ENCODE peak calls at places on chromosomes 2 and 18, in four cellular contexts. P is choroid plexus epithelial cell; J is AG09309; I is activated CD8-positive, alpha-beta T cell treated with anti-CD3 and anti-CD28 coated beads for 36 hours. G is an unnamed sample.

GRCh38 chr2:241506793-241507429 is 1.5 kb downstream of the STK25 start:
- DNase-seq in P (no peak), J (no peak), I (no peak), G (no peak)

GRCh38 chr2:86194751-86195054 is 559 bp downstream of the IMMT start:
- DNase-seq in P (no peak), J (no peak), I (no peak), G (no peak)

GRCh38 chr2:109176489-109176888 is 47.5 kb downstream of the SH3RF3 start:
- DNase-seq in P (no peak), J (no peak), I (no peak), G (no peak)

GRCh38 chr2:239397856-239398470 is 2.9 kb downstream of the HDAC4 start:
- DNase-seq in P (no peak), J (no peak), I (no peak), G (no peak)

GRCh38 chr2:72846171-72847095 is 20.6 kb upstream of the EXOC6B start:
- DNase-seq in P (no peak), J (no peak), I (no peak), G (no peak)

GRCh38 chr2:163471947-163472346 is 263.9 kb downstream of the FIGN start:
- DNase-seq in P (peak; percentile 79), J (no peak), I (no peak), G (no peak)

GRCh38 chr2:181678744-181679543 is 1.4 kb downstream of the NEUROD1 start:
- DNase-seq in P (no peak), J (no peak), I (no peak), G (no peak)

GRCh38 chr2:192286093-192286701 is 91.5 kb upstream of the TMEFF2 start:
- DNase-seq in P (peak; percentile 83), J (peak; percentile 28), I (no peak), G (no peak)

GRCh38 chr2:89763581-89764485 is 1072.4 kb downstream of the RPIA start:
- DNase-seq in P (no peak), J (no peak), I (no peak), G (no peak)

GRCh38 chr2:39516347-39517101 is 79.4 kb upstream of the MAP4K3 start:
- DNase-seq in P (peak; percentile 84), J (no peak), I (no peak), G (peak; percentile 21)

GRCh38 chr2:147451902-147452515 is 392.8 kb upstream of the ACVR2A start:
- DNase-seq in P (no peak), J (no peak), I (no peak), G (no peak)
- TF ChIP-seq CTCF in P (no peak), J (no peak), I (no peak), G (no peak)

GRCh38 chr2:862356-862687 is 88.3 kb upstream of the SNTG2 start:
- DNase-seq in P (no peak), J (no peak), I (no peak), G (no peak)

GRCh38 chr2:864501-865106 is 86.0 kb upstream of the SNTG2 start:
- DNase-seq in P (no peak), J (no peak), I (no peak), G (no peak)

GRCh38 chr2:863732-864450 is 86.8 kb upstream of the SNTG2 start:
- DNase-seq in P (no peak), J (no peak), I (no peak), G (no peak)

GRCh38 chr2:861655-862355 is 88.8 kb upstream of the SNTG2 start:
- DNase-seq in P (no peak), J (no peak), I (no peak), G (no peak)

DNA sequence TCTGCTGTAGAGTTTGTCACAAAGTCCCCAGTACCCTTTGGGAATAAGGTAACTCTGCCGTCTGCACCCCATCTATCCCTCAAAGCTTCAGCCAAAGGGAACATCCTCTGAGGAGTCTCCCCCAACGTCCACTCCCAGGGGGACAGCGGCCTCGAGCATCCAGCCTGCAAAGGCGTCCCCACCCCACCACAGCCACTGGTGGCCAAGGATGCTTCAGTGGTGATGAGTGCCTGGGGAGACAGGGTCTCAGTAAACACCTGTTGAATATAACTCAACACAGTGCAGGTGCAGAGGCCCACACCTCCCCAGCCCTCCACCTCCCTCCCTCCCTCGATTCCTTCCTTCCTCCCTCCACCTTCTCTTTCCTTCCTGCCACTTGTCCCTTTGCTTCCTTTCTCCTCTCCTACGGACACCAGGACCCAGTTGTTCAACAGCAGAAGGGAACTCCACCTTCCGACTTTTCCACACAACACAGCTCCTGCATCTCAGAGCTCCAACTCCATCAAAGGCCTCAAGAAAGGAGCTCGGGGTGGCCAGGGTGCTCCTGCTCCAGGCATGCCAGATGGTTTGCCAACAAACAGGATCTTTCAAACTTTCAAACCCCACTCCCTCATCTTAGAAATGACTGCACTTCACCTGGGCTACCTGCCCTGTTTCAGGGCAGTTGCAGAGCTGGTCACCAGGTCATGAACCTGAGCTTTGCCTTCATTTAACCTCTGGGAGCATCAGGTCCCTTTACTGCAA is 87.8 kb upstream of the SNTG2 start:
- DNase-seq in P (no peak), J (no peak), I (no peak), G (no peak)
- TF ChIP-seq CTCF in P (no peak), J (no peak), I (no peak), G (no peak)

DNA sequence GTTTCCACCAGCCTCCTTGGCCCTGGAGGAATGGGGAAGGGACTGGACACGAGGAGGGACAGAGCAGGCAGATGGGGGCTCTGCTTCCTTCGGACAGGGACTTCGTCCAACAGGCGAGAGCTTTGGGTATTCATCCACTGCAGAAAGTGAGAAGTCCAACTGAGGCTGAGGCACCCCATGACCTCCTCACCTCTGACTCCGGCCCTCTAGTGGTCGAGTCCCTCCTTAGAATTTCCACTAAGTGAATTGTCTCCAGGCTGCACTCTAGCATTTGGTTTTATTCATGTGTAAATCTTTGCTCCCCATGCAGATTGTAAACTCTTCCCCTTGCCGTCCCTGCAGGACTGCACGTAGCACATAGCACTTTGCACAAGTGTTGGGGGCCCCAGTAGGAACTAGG is 75.6 kb downstream of the TMEM247 start:
- DNase-seq in P (no peak), J (no peak), I (peak; percentile 55), G (peak; percentile 30)
- TF ChIP-seq CTCF in P (peak; percentile 45), J (peak; percentile 41), I (peak; percentile 69), G (peak; percentile 65)

DNA sequence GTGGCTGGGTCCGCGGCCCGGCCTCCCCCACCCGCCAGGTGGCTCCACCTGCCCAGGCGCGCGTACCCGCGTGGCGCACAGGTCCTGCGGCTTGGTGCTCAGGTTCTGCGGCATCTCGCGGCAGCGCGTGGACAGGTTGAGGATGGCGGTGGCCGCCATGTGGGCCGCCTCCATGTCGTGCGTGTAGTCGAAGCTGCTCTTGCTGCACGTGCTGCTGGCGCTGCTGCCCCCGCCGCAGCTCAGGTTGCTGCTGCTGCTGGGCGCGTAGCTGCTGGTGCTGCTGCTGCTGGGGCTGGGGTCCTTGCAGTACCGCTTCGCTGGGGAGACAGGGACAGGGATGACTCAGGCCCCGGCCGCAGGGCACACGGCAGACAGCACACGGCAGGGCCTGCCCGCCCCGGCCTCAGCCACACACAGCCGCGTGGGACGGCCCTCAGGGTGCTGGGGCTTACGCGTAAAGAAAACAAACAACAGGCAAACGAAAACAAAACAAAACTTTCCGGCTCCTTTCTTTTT is 147.7 kb upstream of the PXDN start:
- DNase-seq in P (no peak), J (no peak), I (no peak), G (no peak)
- TF ChIP-seq CTCF in P (no peak), J (no peak), I (no peak), G (no peak)

GRCh38 chr18:54233228-54233625 is 8.8 kb upstream of the MBD2 start:
- DNase-seq in P (no peak), J (no peak), I (no peak), G (no peak)
- TF ChIP-seq CTCF in P (no peak), J (no peak), I (no peak), G (no peak)

GRCh38 chr2:62197017-62197586 is 1.2 kb downstream of the B3GNT2 start:
- DNase-seq in P (no peak), J (no peak), I (peak; percentile 72), G (peak; percentile 44)
- TF ChIP-seq CTCF in P (no peak), J (peak; percentile 8), I (no peak), G (no peak)

DNA sequence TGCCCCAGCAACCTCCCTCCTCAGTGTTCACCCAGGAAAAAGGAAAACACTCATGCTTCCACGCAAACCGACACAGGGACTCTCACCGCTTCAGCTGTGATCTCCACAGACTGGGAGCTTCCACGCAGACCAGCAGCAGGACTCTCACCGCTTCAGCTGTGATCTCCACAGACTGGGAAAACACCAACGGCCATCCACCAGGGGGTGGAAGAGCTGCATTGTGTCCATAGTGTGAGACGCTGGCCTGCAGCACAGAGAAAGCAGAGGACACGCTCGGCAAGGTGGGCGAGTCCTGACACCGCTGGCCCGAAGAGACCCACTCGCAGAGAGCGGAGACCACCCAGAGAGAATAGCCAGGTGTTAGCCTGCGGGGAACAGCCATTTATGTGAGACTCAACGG is 42.5 kb upstream of the NFATC1 start:
- DNase-seq in P (peak; percentile 43), J (no peak), I (no peak), G (peak; percentile 72)
- TF ChIP-seq CTCF in P (peak; percentile 66), J (no peak), I (no peak), G (peak; percentile 35)